ENCODE peak calls at places on chromosomes 13 and 19, in ten cellular contexts. F is neural progenitor cell; Z is AG09309; N is ovary; R is CD4-positive, CD25-positive, alpha-beta regulatory T cell; B is uterus; U is Panc1; H is fibroblast of mammary gland; D is K562; W is mammary epithelial cell. E is an unnamed sample.

GRCh38 chr13:109779876-109780516 is 6.4 kb downstream of the IRS2 start:
- DNase-seq in F (no peak), Z (no peak), N (no peak), R (no peak), B (no peak), U (no peak), H (no peak), D (no peak), W (no peak), E (no peak)

GRCh38 chr19:45444318-45445041 is 20.8 kb upstream of the ERCC1 start:
- DNase-seq in F (peak; percentile 96), Z (no peak), N (peak; percentile 98), R (peak; percentile 75), B (peak; percentile 97), U (no peak), H (peak; percentile 72), D (peak; percentile 94), W (peak; percentile 58), E (peak; percentile 90)

GRCh38 chr19:15934332-15935078 is at the start of gene CYP4F11:
- DNase-seq in F (no peak), Z (no peak), N (peak; percentile 24), R (no peak), B (peak; percentile 30), U (no peak), H (no peak), D (no peak), W (peak; percentile 84), E (no peak)

GRCh38 chr13:61247149-61247936 is 168.3 kb downstream of the PCDH20 start:
- DNase-seq in F (peak; percentile 48), Z (no peak), N (no peak), R (no peak), B (no peak), U (no peak), H (no peak), D (no peak), W (no peak), E (peak; percentile 86)

GRCh38 chr13:73242515-73243015 is 183.8 kb downstream of the KLF5 start:
- DNase-seq in F (no peak), Z (no peak), N (no peak), R (no peak), B (no peak), U (no peak), H (no peak), D (no peak), W (no peak), E (no peak)

GRCh38 chr13:25132021-25132420 is 36.1 kb downstream of the PABPC3 start:
- DNase-seq in F (no peak), Z (no peak), N (no peak), R (no peak), B (no peak), U (no peak), H (no peak), D (no peak), W (no peak), E (no peak)

GRCh38 chr19:55487884-55488687 is at the start of gene SSC5D:
- DNase-seq in F (peak; percentile 61), Z (no peak), N (peak; percentile 70), R (no peak), B (peak; percentile 76), U (no peak), H (peak; percentile 70), D (peak; percentile 70), W (no peak), E (no peak)

GRCh38 chr19:53394522-53394973 is 401 bp upstream of the ZNF765 start:
- DNase-seq in F (peak; percentile 81), Z (no peak), N (peak; percentile 46), R (no peak), B (peak; percentile 49), U (peak; percentile 30), H (peak; percentile 62), D (no peak), W (no peak), E (peak; percentile 2)

GRCh38 chr19:2246801-2247361 is 2.2 kb upstream of the AMH start:
- DNase-seq in F (no peak), Z (no peak), N (no peak), R (no peak), B (peak; percentile 60), U (no peak), H (peak; percentile 73), D (no peak), W (no peak), E (no peak)

GRCh38 chr13:74969419-74969818 is 512.5 kb downstream of the TBC1D4 start:
- DNase-seq in F (no peak), Z (no peak), N (no peak), R (no peak), B (no peak), U (no peak), H (no peak), D (no peak), W (no peak), E (no peak)

GRCh38 chr13:57624565-57625435 is 6.7 kb upstream of the PCDH17 start:
- DNase-seq in F (peak; percentile 86), Z (no peak), N (no peak), R (no peak), B (no peak), U (no peak), H (peak; percentile 62), D (peak; percentile 7), W (peak; percentile 34), E (peak; percentile 47)

GRCh38 chr13:53137777-53138176 is 109.2 kb downstream of the OLFM4 start:
- DNase-seq in F (no peak), Z (no peak), N (peak; percentile 39), R (no peak), B (peak; percentile 44), U (no peak), H (peak; percentile 90), D (no peak), W (no peak), E (no peak)

GRCh38 chr19:43594710-43595604 is 977 bp downstream of the IRGQ start:
- DNase-seq in F (peak; percentile 91), Z (no peak), N (peak; percentile 48), R (peak; percentile 58), B (no peak), U (no peak), H (peak; percentile 65), D (peak; percentile 52), W (peak; percentile 59), E (peak; percentile 86)

DNA sequence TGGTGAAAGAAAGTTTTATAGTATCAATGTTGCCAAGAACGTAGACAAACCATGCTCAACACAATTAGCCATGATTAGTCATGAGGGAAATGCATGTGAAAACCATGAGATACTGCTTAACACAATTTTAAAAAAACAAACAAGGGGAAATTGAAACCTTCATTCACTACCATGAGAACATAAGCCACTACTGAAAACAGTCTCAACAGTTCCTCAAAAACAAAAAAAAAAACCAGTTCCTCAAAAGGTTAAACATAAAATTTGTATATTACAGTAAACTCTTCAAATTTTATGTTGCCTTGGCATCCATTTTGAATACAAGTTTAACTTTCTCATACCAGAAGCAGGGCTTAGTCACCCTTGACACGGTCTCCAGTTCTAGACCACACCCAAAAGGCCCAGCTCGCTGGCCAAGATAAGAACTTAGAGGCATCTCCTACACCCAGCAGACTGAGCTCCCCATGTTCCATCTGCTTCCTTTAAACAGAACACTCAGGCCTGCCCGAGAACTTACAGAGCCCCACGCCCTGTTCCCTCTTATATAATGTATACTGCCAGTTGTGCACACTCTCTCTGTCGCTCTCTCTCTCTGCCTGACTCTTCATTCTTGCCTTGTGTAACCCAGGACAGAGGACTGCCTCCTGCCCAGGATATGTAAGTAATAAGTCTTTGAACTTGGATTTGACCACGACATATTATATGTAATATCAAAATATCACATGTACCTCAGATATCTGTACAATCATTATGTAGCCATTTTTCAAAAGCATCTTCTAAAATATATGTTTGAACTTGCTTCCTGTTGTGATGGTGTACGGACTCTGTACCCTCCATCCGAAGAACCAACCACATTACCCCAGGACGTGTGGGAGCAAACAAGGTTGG is 67.4 kb downstream of the STK24 start:
- DNase-seq in F (no peak), Z (peak; percentile 78), N (peak; percentile 47), R (peak; percentile 19), B (no peak), U (no peak), H (peak; percentile 96), D (peak; percentile 89), W (peak; percentile 87), E (peak; percentile 89)
- H3K4me3 ChIP-seq in F (no peak overlapping the region), Z (no peak overlapping the region), N (no peak overlapping the region), R (peak overlapping the region; percentile 33), B (no peak overlapping the region), U (no peak overlapping the region), H (no peak overlapping the region), D (peak overlapping the region; percentile 16), W (no peak overlapping the region), E (peak overlapping the region; percentile 27)

GRCh38 chr13:100594255-100594654 is 5.7 kb upstream of the GGACT start:
- DNase-seq in F (no peak), Z (no peak), N (no peak), R (no peak), B (no peak), U (no peak), H (no peak), D (peak; percentile 24), W (no peak), E (no peak)

GRCh38 chr13:100584901-100585300 is 3.7 kb downstream of the GGACT start:
- DNase-seq in F (no peak), Z (no peak), N (no peak), R (no peak), B (no peak), U (no peak), H (no peak), D (no peak), W (no peak), E (no peak)

GRCh38 chr13:100594731-100595130 is 6.1 kb upstream of the GGACT start:
- DNase-seq in F (peak; percentile 63), Z (no peak), N (no peak), R (no peak), B (no peak), U (no peak), H (no peak), D (peak; percentile 16), W (no peak), E (no peak)

GRCh38 chr13:100588350-100589177 is at the start of gene GGACT:
- DNase-seq in F (peak; percentile 74), Z (no peak), N (peak; percentile 67), R (peak; percentile 72), B (peak; percentile 73), U (no peak), H (peak; percentile 52), D (peak; percentile 90), W (peak; percentile 26), E (peak; percentile 89)

GRCh38 chr13:100589178-100589725 is 663 bp upstream of the GGACT start:
- DNase-seq in F (no peak), Z (no peak), N (no peak), R (no peak), B (no peak), U (no peak), H (no peak), D (no peak), W (no peak), E (no peak)
- H3K4me3 ChIP-seq in F (no peak overlapping the region), Z (no peak overlapping the region), N (peak overlapping the region; percentile 63), R (peak overlapping the region; percentile 48), B (no peak overlapping the region), U (peak overlapping the region; percentile 20), H (peak overlapping the region; percentile 10), D (no peak overlapping the region), W (no peak overlapping the region), E (peak overlapping the region; percentile 84)

GRCh38 chr13:43848250-43848649 is 31.3 kb downstream of the CCDC122 start:
- DNase-seq in F (no peak), Z (peak; percentile 72), N (no peak), R (no peak), B (no peak), U (no peak), H (peak; percentile 75), D (no peak), W (peak; percentile 65), E (no peak)
- H3K4me3 ChIP-seq in F (no peak overlapping the region), Z (no peak overlapping the region), N (no peak overlapping the region), R (no peak overlapping the region), B (no peak overlapping the region), U (no peak overlapping the region), H (no peak overlapping the region), D (no peak overlapping the region), W (no peak overlapping the region), E (no peak overlapping the region)

GRCh38 chr13:31020996-31021395 is 88.5 kb downstream of the TEX26 start:
- DNase-seq in F (no peak), Z (no peak), N (no peak), R (no peak), B (no peak), U (no peak), H (no peak), D (no peak), W (no peak), E (no peak)
- H3K4me3 ChIP-seq in F (no peak overlapping the region), Z (no peak overlapping the region), N (no peak overlapping the region), R (no peak overlapping the region), B (no peak overlapping the region), U (no peak overlapping the region), H (no peak overlapping the region), D (no peak overlapping the region), W (no peak overlapping the region), E (no peak overlapping the region)